ENCODE peak calls at places on chromosomes 13 and 19, in four cellular contexts. One of them, this sample, is unnamed.

GRCh38 chr19:17553256-17553655 is 2.2 kb upstream of the COLGALT1 start:
- DNase-seq in glutamatergic neuron: no peak
- DNase-seq in GM06990: no peak
- DNase-seq in psoas muscle: peak
- DNase-seq in this sample: peak

GRCh38 chr19:17121736-17122293 is 46.2 kb downstream of the MYO9B start:
- DNase-seq in glutamatergic neuron: no peak
- DNase-seq in GM06990: peak
- DNase-seq in psoas muscle: no peak
- DNase-seq in this sample: no peak

GRCh38 chr13:44280461-44280860 is 93.2 kb upstream of the SERP2 start:
- DNase-seq in glutamatergic neuron: no peak
- DNase-seq in GM06990: no peak
- DNase-seq in psoas muscle: no peak
- DNase-seq in this sample: peak

GRCh38 chr13:99260216-99260615 is 2.0 kb upstream of the GPR18 start:
- DNase-seq in glutamatergic neuron: no peak
- DNase-seq in GM06990: no peak
- DNase-seq in psoas muscle: no peak
- DNase-seq in this sample: no peak

GRCh38 chr19:52638601-52639000 is 446 bp upstream of the ZNF83 start:
- DNase-seq in glutamatergic neuron: peak
- DNase-seq in GM06990: no peak
- DNase-seq in psoas muscle: peak
- DNase-seq in this sample: no peak

GRCh38 chr13:32415019-32415418 is 12.9 kb downstream of the N4BP2L1 start:
- DNase-seq in glutamatergic neuron: peak
- DNase-seq in GM06990: no peak
- DNase-seq in psoas muscle: no peak
- DNase-seq in this sample: peak

GRCh38 chr19:17292301-17293074 is 10.7 kb downstream of the ABHD8 start:
- DNase-seq in glutamatergic neuron: peak
- DNase-seq in GM06990: peak
- DNase-seq in psoas muscle: peak
- DNase-seq in this sample: peak

GRCh38 chr19:23075031-23075733 is 41.6 kb upstream of the ZNF730 start:
- DNase-seq in glutamatergic neuron: peak
- DNase-seq in GM06990: peak
- DNase-seq in psoas muscle: peak
- DNase-seq in this sample: no peak

GRCh38 chr13:67635754-67636153 is 405.6 kb upstream of the PCDH9 start:
- DNase-seq in glutamatergic neuron: no peak
- DNase-seq in GM06990: no peak
- DNase-seq in psoas muscle: no peak
- DNase-seq in this sample: peak

GRCh38 chr13:111371211-111371610 is 50.8 kb downstream of the TEX29 start:
- DNase-seq in glutamatergic neuron: no peak
- DNase-seq in GM06990: no peak
- DNase-seq in psoas muscle: no peak
- DNase-seq in this sample: no peak

GRCh38 chr19:35476149-35476548 is 14.1 kb downstream of the KRTDAP start:
- DNase-seq in glutamatergic neuron: no peak
- DNase-seq in GM06990: no peak
- DNase-seq in psoas muscle: no peak
- DNase-seq in this sample: no peak

GRCh38 chr19:55086730-55087541 is 11.3 kb downstream of the EPS8L1 start:
- DNase-seq in glutamatergic neuron: peak
- DNase-seq in GM06990: no peak
- DNase-seq in psoas muscle: peak
- DNase-seq in this sample: no peak

GRCh38 chr19:51272183-51272817 is 21.4 kb downstream of the SIGLECL1 start:
- DNase-seq in glutamatergic neuron: no peak
- DNase-seq in GM06990: no peak
- DNase-seq in psoas muscle: no peak
- DNase-seq in this sample: no peak

GRCh38 chr13:20197361-20197834 is 4.7 kb upstream of the GJB2 start:
- DNase-seq in glutamatergic neuron: no peak
- DNase-seq in GM06990: no peak
- DNase-seq in psoas muscle: no peak
- DNase-seq in this sample: peak

GRCh38 chr13:26929971-26930730 is 169.6 kb upstream of the GPR12 start:
- DNase-seq in glutamatergic neuron: peak
- DNase-seq in GM06990: peak
- DNase-seq in psoas muscle: peak
- DNase-seq in this sample: peak

GRCh38 chr13:93505104-93505952 is 278.7 kb downstream of the GPC6 start:
- DNase-seq in glutamatergic neuron: no peak
- DNase-seq in GM06990: no peak
- DNase-seq in psoas muscle: no peak
- DNase-seq in this sample: no peak

GRCh38 chr19:9075064-9075964 is 11.5 kb upstream of the OR1M1 start:
- DNase-seq in glutamatergic neuron: no peak
- DNase-seq in GM06990: no peak
- DNase-seq in psoas muscle: peak
- DNase-seq in this sample: peak

GRCh38 chr19:30857966-30858490 is 485.8 kb downstream of the ZNF536 start:
- DNase-seq in glutamatergic neuron: no peak
- DNase-seq in GM06990: no peak
- DNase-seq in psoas muscle: no peak
- DNase-seq in this sample: no peak

GRCh38 chr19:36100476-36100875 is 10.5 kb upstream of the OVOL3 start:
- DNase-seq in glutamatergic neuron: no peak
- DNase-seq in GM06990: no peak
- DNase-seq in psoas muscle: no peak
- DNase-seq in this sample: no peak

GRCh38 chr19:22595918-22596341 is 38.2 kb upstream of the ZNF492 start:
- DNase-seq in glutamatergic neuron: no peak
- DNase-seq in GM06990: no peak
- DNase-seq in psoas muscle: peak
- DNase-seq in this sample: no peak

GRCh38 chr19:3108775-3109174 is 14.6 kb downstream of the GNA11 start:
- DNase-seq in glutamatergic neuron: peak
- DNase-seq in GM06990: peak
- DNase-seq in psoas muscle: peak
- DNase-seq in this sample: peak

GRCh38 chr19:6530385-6531162 is at the start of gene TNFSF9:
- DNase-seq in glutamatergic neuron: peak
- DNase-seq in GM06990: peak
- DNase-seq in psoas muscle: peak
- DNase-seq in this sample: peak

DNA sequence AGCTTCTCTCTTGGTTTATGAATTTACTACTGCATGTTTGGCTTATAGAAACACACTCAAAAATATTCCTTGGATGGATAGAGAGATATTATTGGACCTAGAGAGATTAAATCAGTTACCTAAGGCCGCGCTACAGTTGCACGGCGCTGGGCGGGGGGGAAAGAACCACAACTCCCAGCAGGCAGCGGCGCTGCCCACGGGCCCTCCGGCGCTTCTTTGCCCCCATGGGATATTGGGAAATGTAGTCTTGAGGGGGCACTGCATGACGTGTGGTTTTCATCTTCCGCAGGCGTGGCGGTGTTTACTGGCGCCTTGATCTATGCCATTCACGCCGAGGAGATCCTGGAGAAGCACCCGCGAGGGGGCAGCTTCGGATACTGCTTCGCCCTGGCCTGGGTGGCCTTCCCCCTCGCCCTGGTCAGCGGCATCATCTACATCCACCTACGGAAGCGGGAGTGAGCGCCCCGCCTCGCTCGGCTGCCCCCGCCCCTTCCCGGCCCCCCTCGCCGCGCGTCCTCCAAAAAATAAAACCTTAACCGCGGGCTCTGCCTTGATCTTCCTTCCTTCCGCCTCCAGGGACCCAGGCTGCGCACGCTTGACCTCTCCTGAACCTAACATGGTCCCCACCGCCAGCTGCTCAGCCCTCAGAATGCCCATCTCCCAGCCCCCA is 4.8 kb downstream of the EMP3 start:
- DNase-seq in glutamatergic neuron: peak
- DNase-seq in GM06990: peak
- DNase-seq in psoas muscle: peak
- DNase-seq in this sample: no peak
- TF ChIP-seq CTCF in glutamatergic neuron: no peak
- TF ChIP-seq CTCF in GM06990: peak
- TF ChIP-seq CTCF in psoas muscle: no peak
- TF ChIP-seq CTCF in this sample: no peak

GRCh38 chr19:588758-589692 is 656 bp upstream of the HCN2 start:
- DNase-seq in glutamatergic neuron: no peak
- DNase-seq in GM06990: no peak
- DNase-seq in psoas muscle: no peak
- DNase-seq in this sample: no peak
- TF ChIP-seq CTCF in glutamatergic neuron: no peak
- TF ChIP-seq CTCF in GM06990: no peak
- TF ChIP-seq CTCF in psoas muscle: no peak
- TF ChIP-seq CTCF in this sample: no peak

GRCh38 chr19:32177686-32178085 is 167.7 kb upstream of the ZNF507 start:
- DNase-seq in glutamatergic neuron: no peak
- DNase-seq in GM06990: no peak
- DNase-seq in psoas muscle: no peak
- DNase-seq in this sample: no peak

GRCh38 chr19:32178401-32178800 is 167.0 kb upstream of the ZNF507 start:
- DNase-seq in glutamatergic neuron: no peak
- DNase-seq in GM06990: no peak
- DNase-seq in psoas muscle: no peak
- DNase-seq in this sample: no peak

GRCh38 chr19:32176591-32176990 is 168.8 kb upstream of the ZNF507 start:
- DNase-seq in glutamatergic neuron: no peak
- DNase-seq in GM06990: no peak
- DNase-seq in psoas muscle: no peak
- DNase-seq in this sample: no peak

GRCh38 chr19:32181356-32181920 is 164.0 kb upstream of the ZNF507 start:
- DNase-seq in glutamatergic neuron: no peak
- DNase-seq in GM06990: no peak
- DNase-seq in psoas muscle: no peak
- DNase-seq in this sample: no peak

DNA sequence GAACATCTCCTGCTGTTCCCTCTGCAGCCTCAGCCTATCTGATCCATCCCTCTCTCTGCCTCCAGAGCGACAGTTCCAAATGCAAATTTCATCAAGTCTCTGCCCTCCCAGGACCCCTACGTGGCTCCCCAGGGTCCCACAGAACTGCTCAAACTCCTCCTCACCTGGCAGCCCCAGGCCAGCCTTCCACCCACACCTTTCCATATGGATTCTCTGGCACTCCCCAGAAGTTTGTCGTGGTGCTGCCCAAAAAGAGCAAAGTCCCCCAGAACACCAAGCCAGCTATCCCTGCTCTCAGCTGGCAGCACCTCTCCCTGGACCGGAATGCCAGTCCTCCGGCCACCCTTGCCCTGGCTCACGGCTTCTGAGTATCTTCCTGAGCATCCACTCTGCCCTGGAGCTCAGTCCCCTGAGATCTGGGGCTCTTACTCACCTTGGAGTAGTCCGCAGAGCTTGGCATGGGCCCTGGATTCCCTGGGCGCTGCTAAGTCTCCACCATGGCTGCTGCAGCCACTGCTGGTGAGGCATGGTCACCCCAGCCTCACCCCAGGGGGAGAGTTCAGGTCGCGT is 166.5 kb upstream of the ZNF507 start:
- DNase-seq in glutamatergic neuron: no peak
- DNase-seq in GM06990: no peak
- DNase-seq in psoas muscle: no peak
- DNase-seq in this sample: no peak
- TF ChIP-seq CTCF in glutamatergic neuron: no peak
- TF ChIP-seq CTCF in GM06990: no peak
- TF ChIP-seq CTCF in psoas muscle: no peak
- TF ChIP-seq CTCF in this sample: no peak

DNA sequence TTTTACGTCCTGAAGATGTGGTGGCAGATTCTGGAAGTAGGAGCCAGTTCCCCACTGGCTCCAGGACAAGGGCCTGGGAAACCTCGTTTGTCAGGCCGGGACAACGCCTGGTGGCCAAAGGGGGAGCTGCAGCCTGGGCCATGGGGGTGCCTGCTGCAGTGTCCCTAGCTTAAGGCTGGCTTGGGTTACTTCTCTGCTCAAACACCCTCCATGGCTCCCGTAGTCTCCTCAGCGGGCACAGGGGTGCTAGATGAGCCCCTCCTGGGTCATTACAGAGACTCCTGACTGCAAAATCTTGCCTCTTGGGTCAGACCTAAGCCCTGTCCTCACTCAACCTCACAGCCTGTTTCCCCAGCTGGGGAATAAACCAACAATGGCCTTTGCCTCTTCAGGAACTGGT is 14.7 kb downstream of the CILP2 start:
- DNase-seq in glutamatergic neuron: peak
- DNase-seq in GM06990: no peak
- DNase-seq in psoas muscle: no peak
- DNase-seq in this sample: peak
- TF ChIP-seq CTCF in glutamatergic neuron: peak
- TF ChIP-seq CTCF in GM06990: peak
- TF ChIP-seq CTCF in psoas muscle: peak
- TF ChIP-seq CTCF in this sample: peak

This sample was measured in MCF 10A.